ENCODE peak calls at places on chromosomes 7 and 10, in four cellular contexts. U is prostate gland; J is activated T-helper 1 cell treated with anti-CD3 and anti-CD28 coated beads, Interleukin-12 subunit alpha, Interleukin-12 subunit beta, Interleukin-2, Interleukin-4 antibody, amounts not matched to agents 30 ng/mL and 10 ng/mL and 1 ng/mL, durations not matched to agents 14 hours and 24 hours and 36 hours; G is Panc1. Y is an unnamed sample.

GRCh38 chr10:102066421-102067068 is 1.4 kb downstream of the HPS6 start:
- DNase-seq in U (no peak), J (no peak), G (no peak), Y (no peak)

GRCh38 chr10:7700577-7701125 is 2.5 kb upstream of the ITIH2 start:
- DNase-seq in U (no peak), J (no peak), G (no peak), Y (no peak)

GRCh38 chr7:46682841-46683624 is 762.0 kb upstream of the IGFBP3 start:
- DNase-seq in U (no peak), J (no peak), G (no peak), Y (no peak)

GRCh38 chr7:27082171-27082570 is 13.6 kb downstream of the HOXA1 start:
- DNase-seq in U (no peak), J (no peak), G (no peak), Y (no peak)

GRCh38 chr7:148622887-148623585 is 32.5 kb downstream of the C7orf33 start:
- DNase-seq in U (no peak), J (no peak), G (no peak), Y (no peak)

GRCh38 chr10:69541463-69541862 is 31.8 kb downstream of the NEUROG3 start:
- DNase-seq in U (no peak), J (no peak), G (no peak), Y (no peak)

GRCh38 chr10:110446954-110447608 is 50.6 kb upstream of the DUSP5 start:
- DNase-seq in U (no peak), J (no peak), G (no peak), Y (no peak)

GRCh38 chr7:138089080-138089901 is 13.0 kb downstream of the AKR1D1 start:
- DNase-seq in U (no peak), J (no peak), G (peak; percentile 67), Y (peak; percentile 58)

GRCh38 chr10:127168251-127168650 is 28.1 kb downstream of the INSYN2A start:
- DNase-seq in U (no peak), J (no peak), G (no peak), Y (no peak)

GRCh38 chr10:124875596-124875995 is 66.3 kb upstream of the ZRANB1 start:
- DNase-seq in U (no peak), J (no peak), G (no peak), Y (no peak)

GRCh38 chr7:72244826-72245398 is 167.2 kb downstream of the CALN1 start:
- DNase-seq in U (no peak), J (no peak), G (no peak), Y (no peak)

GRCh38 chr7:64639267-64640001 is 26.5 kb upstream of the ZNF107 start:
- DNase-seq in U (no peak), J (no peak), G (no peak), Y (no peak)

GRCh38 chr7:21281193-21281592 is 146.7 kb upstream of the SP4 start:
- DNase-seq in U (no peak), J (no peak), G (no peak), Y (no peak)

GRCh38 chr10:73808021-73808815 is 3.2 kb downstream of the NDST2 start:
- DNase-seq in U (no peak), J (no peak), G (no peak), Y (no peak)

GRCh38 chr10:50651808-50652207 is 28.1 kb upstream of the SGMS1 start:
- DNase-seq in U (no peak), J (no peak), G (no peak), Y (no peak)